ENCODE peak calls at places on chromosomes 16 and 17, in five cellular contexts. One of them, this sample, is unnamed.

GRCh38 chr17:45227101-45227591 is 5.5 kb downstream of the FMNL1 start:
- DNase-seq in progenitor cell of endocrine pancreas: no peak
- DNase-seq in CD8-positive, alpha-beta T cell: no peak
- DNase-seq in cardiac muscle cell: no peak
- DNase-seq in stimulated activated CD8-positive, alpha-beta memory T cell treated with anti-CD3 and anti-CD28 coated beads, Interleukin-7, amount 100 ng/mL, for 24 hours: no peak
- DNase-seq in this sample: no peak

GRCh38 chr17:49700956-49701355 is 6.8 kb downstream of the SLC35B1 start:
- DNase-seq in stimulated activated CD8-positive, alpha-beta memory T cell treated with anti-CD3 and anti-CD28 coated beads, Interleukin-7, amount 100 ng/mL, for 24 hours: no peak
- DNase-seq in progenitor cell of endocrine pancreas: no peak
- DNase-seq in cardiac muscle cell: no peak
- DNase-seq in CD8-positive, alpha-beta T cell: no peak
- DNase-seq in this sample: no peak

GRCh38 chr16:50630394-50631020 is 50.6 kb downstream of the SNX20 start:
- DNase-seq in stimulated activated CD8-positive, alpha-beta memory T cell treated with anti-CD3 and anti-CD28 coated beads, Interleukin-7, amount 100 ng/mL, for 24 hours: no peak
- DNase-seq in CD8-positive, alpha-beta T cell: no peak
- DNase-seq in cardiac muscle cell: no peak
- DNase-seq in progenitor cell of endocrine pancreas: no peak
- DNase-seq in this sample: no peak

GRCh38 chr17:38465420-38466345 is 37.4 kb downstream of the ARHGAP23 start:
- DNase-seq in progenitor cell of endocrine pancreas: no peak
- DNase-seq in cardiac muscle cell: no peak
- DNase-seq in CD8-positive, alpha-beta T cell: no peak
- DNase-seq in stimulated activated CD8-positive, alpha-beta memory T cell treated with anti-CD3 and anti-CD28 coated beads, Interleukin-7, amount 100 ng/mL, for 24 hours: no peak
- DNase-seq in this sample: peak

GRCh38 chr17:52035336-52035915 is 123.1 kb downstream of the CA10 start:
- DNase-seq in stimulated activated CD8-positive, alpha-beta memory T cell treated with anti-CD3 and anti-CD28 coated beads, Interleukin-7, amount 100 ng/mL, for 24 hours: no peak
- DNase-seq in CD8-positive, alpha-beta T cell: no peak
- DNase-seq in cardiac muscle cell: no peak
- DNase-seq in progenitor cell of endocrine pancreas: no peak
- DNase-seq in this sample: no peak

GRCh38 chr16:17828012-17828411 is 357.3 kb upstream of the XYLT1 start:
- DNase-seq in progenitor cell of endocrine pancreas: no peak
- DNase-seq in stimulated activated CD8-positive, alpha-beta memory T cell treated with anti-CD3 and anti-CD28 coated beads, Interleukin-7, amount 100 ng/mL, for 24 hours: no peak
- DNase-seq in CD8-positive, alpha-beta T cell: no peak
- DNase-seq in cardiac muscle cell: no peak
- DNase-seq in this sample: no peak

GRCh38 chr17:41775394-41776226 is 10.9 kb downstream of the JUP start:
- DNase-seq in cardiac muscle cell: no peak
- DNase-seq in CD8-positive, alpha-beta T cell: no peak
- DNase-seq in stimulated activated CD8-positive, alpha-beta memory T cell treated with anti-CD3 and anti-CD28 coated beads, Interleukin-7, amount 100 ng/mL, for 24 hours: no peak
- DNase-seq in progenitor cell of endocrine pancreas: no peak
- DNase-seq in this sample: no peak

GRCh38 chr16:65123846-65124513 is 2.1 kb upstream of the CDH11 start:
- DNase-seq in CD8-positive, alpha-beta T cell: no peak
- DNase-seq in stimulated activated CD8-positive, alpha-beta memory T cell treated with anti-CD3 and anti-CD28 coated beads, Interleukin-7, amount 100 ng/mL, for 24 hours: no peak
- DNase-seq in cardiac muscle cell: no peak
- DNase-seq in progenitor cell of endocrine pancreas: no peak
- DNase-seq in this sample: no peak

GRCh38 chr16:53848950-53849349 is 145.0 kb downstream of the FTO start:
- DNase-seq in CD8-positive, alpha-beta T cell: no peak
- DNase-seq in stimulated activated CD8-positive, alpha-beta memory T cell treated with anti-CD3 and anti-CD28 coated beads, Interleukin-7, amount 100 ng/mL, for 24 hours: no peak
- DNase-seq in progenitor cell of endocrine pancreas: no peak
- DNase-seq in cardiac muscle cell: no peak
- DNase-seq in this sample: no peak

GRCh38 chr17:9162275-9162985 is 141.1 kb downstream of the NTN1 start:
- DNase-seq in cardiac muscle cell: no peak
- DNase-seq in CD8-positive, alpha-beta T cell: no peak
- DNase-seq in progenitor cell of endocrine pancreas: no peak
- DNase-seq in stimulated activated CD8-positive, alpha-beta memory T cell treated with anti-CD3 and anti-CD28 coated beads, Interleukin-7, amount 100 ng/mL, for 24 hours: no peak
- DNase-seq in this sample: peak

GRCh38 chr17:82228278-82228841 is 482 bp upstream of the SLC16A3 start:
- DNase-seq in cardiac muscle cell: no peak
- DNase-seq in CD8-positive, alpha-beta T cell: no peak
- DNase-seq in progenitor cell of endocrine pancreas: no peak
- DNase-seq in stimulated activated CD8-positive, alpha-beta memory T cell treated with anti-CD3 and anti-CD28 coated beads, Interleukin-7, amount 100 ng/mL, for 24 hours: no peak
- DNase-seq in this sample: no peak

GRCh38 chr17:81322271-81323082 is 27.4 kb upstream of the SLC38A10 start:
- DNase-seq in progenitor cell of endocrine pancreas: no peak
- DNase-seq in stimulated activated CD8-positive, alpha-beta memory T cell treated with anti-CD3 and anti-CD28 coated beads, Interleukin-7, amount 100 ng/mL, for 24 hours: no peak
- DNase-seq in cardiac muscle cell: no peak
- DNase-seq in CD8-positive, alpha-beta T cell: no peak
- DNase-seq in this sample: peak

GRCh38 chr16:66376577-66377326 is 10.3 kb downstream of the CDH5 start:
- DNase-seq in CD8-positive, alpha-beta T cell: no peak
- DNase-seq in progenitor cell of endocrine pancreas: no peak
- DNase-seq in cardiac muscle cell: no peak
- DNase-seq in stimulated activated CD8-positive, alpha-beta memory T cell treated with anti-CD3 and anti-CD28 coated beads, Interleukin-7, amount 100 ng/mL, for 24 hours: no peak
- DNase-seq in this sample: no peak

GRCh38 chr17:34665150-34665802 is 85.9 kb downstream of the TMEM132E start:
- DNase-seq in stimulated activated CD8-positive, alpha-beta memory T cell treated with anti-CD3 and anti-CD28 coated beads, Interleukin-7, amount 100 ng/mL, for 24 hours: no peak
- DNase-seq in progenitor cell of endocrine pancreas: no peak
- DNase-seq in cardiac muscle cell: no peak
- DNase-seq in CD8-positive, alpha-beta T cell: no peak
- DNase-seq in this sample: peak

GRCh38 chr16:89268987-89269735 is 51.7 kb downstream of the ZNF778 start:
- DNase-seq in cardiac muscle cell: no peak
- DNase-seq in stimulated activated CD8-positive, alpha-beta memory T cell treated with anti-CD3 and anti-CD28 coated beads, Interleukin-7, amount 100 ng/mL, for 24 hours: no peak
- DNase-seq in CD8-positive, alpha-beta T cell: no peak
- DNase-seq in progenitor cell of endocrine pancreas: no peak
- DNase-seq in this sample: no peak

GRCh38 chr17:58233547-58233946 is 4.8 kb upstream of the LPO start:
- DNase-seq in cardiac muscle cell: no peak
- DNase-seq in stimulated activated CD8-positive, alpha-beta memory T cell treated with anti-CD3 and anti-CD28 coated beads, Interleukin-7, amount 100 ng/mL, for 24 hours: no peak
- DNase-seq in CD8-positive, alpha-beta T cell: no peak
- DNase-seq in progenitor cell of endocrine pancreas: no peak
- DNase-seq in this sample: no peak